ENCODE peak calls at places on chromosomes 13 and 19, in ten cellular contexts. I is left ventricle myocardium inferior, K is ovary, C is ascending aorta, R is hepatocyte, U is GM12878, S is GM23338, A is osteoblast, O is mesendoderm, X is esophagus squamous epithelium. L is an unnamed sample.
A peak's percentile ranks its signal among the peaks of the same experiment; 100 is the strongest.

GRCh38 chr13:84946144-84946543 is 853.1 kb downstream of the SLITRK6 start:
- DNase-seq in I (no peak), K (no peak), C (no peak), R (no peak), U (no peak), S (no peak), A (no peak), O (no peak), X (no peak), L (peak; percentile 1)

GRCh38 chr13:47168086-47168485 is 271.2 kb upstream of the HTR2A start:
- DNase-seq in I (no peak), K (no peak), C (no peak), R (no peak), U (no peak), S (no peak), A (peak; percentile 61), O (no peak), X (no peak), L (no peak)

GRCh38 chr19:6274756-6275155 is 5.0 kb downstream of the MLLT1 start:
- DNase-seq in I (no peak), K (no peak), C (no peak), R (no peak), U (no peak), S (no peak), A (peak; percentile 44), O (no peak), X (no peak), L (no peak)

GRCh38 chr19:6491802-6492592 is 10.1 kb downstream of the TUBB4A start:
- DNase-seq in I (no peak), K (no peak), C (no peak), R (no peak), U (no peak), S (no peak), A (peak; percentile 37), O (no peak), X (no peak), L (no peak)

GRCh38 chr19:38838208-38838985 is 6.8 kb upstream of the ECH1 start:
- DNase-seq in I (no peak), K (no peak), C (no peak), R (peak; percentile 85), U (no peak), S (no peak), A (peak; percentile 32), O (peak; percentile 45), X (no peak), L (no peak)

GRCh38 chr19:2296141-2296540 is 11.8 kb downstream of the LINGO3 start:
- DNase-seq in I (no peak), K (no peak), C (no peak), R (no peak), U (no peak), S (no peak), A (no peak), O (no peak), X (no peak), L (no peak)

GRCh38 chr19:41016488-41017071 is 25.5 kb downstream of the CYP2B6 start:
- DNase-seq in I (no peak), K (no peak), C (no peak), R (no peak), U (no peak), S (no peak), A (peak; percentile 45), O (no peak), X (no peak), L (no peak)

GRCh38 chr19:55691561-55692481 is 16.8 kb downstream of the EPN1 start:
- DNase-seq in I (peak; percentile 12), K (peak; percentile 15), C (no peak), R (no peak), U (no peak), S (no peak), A (peak; percentile 78), O (no peak), X (no peak), L (no peak)

GRCh38 chr13:36134632-36135031 is 3.5 kb upstream of the DCLK1 start:
- DNase-seq in I (no peak), K (no peak), C (no peak), R (no peak), U (no peak), S (no peak), A (no peak), O (no peak), X (no peak), L (no peak)

GRCh38 chr13:52010890-52011689 is at the start of gene ATP7B:
- DNase-seq in I (no peak), K (no peak), C (no peak), R (peak; percentile 43), U (no peak), S (peak; percentile 81), A (peak; percentile 73), O (peak; percentile 63), X (no peak), L (peak; percentile 24)

DNA sequence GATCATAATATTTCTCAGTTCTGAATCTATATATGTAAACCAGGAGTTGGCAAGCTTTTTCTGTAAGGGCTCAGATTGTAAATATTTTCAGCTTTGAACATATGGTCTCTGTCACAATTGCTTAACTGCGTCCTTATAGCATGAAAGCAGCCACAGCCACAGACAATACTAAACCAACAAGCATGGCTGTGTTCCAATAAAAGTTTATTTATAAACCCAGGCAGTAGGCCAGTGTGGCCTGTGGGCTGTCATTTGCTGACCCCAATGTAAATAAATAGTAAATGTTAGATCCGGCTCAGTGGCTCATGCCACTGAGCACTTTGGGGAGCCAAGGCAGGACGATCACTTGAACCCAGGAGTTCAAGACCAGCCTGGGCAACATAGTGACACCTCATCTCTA is 12.2 kb upstream of the MYH14 start:
- DNase-seq in I (no peak), K (no peak), C (no peak), R (no peak), U (peak; percentile 13), S (no peak), A (no peak), O (no peak), X (no peak), L (no peak)
- H3K27ac ChIP-seq in I (peak overlapping the region; percentile 63), K (no peak overlapping the region), C (no peak overlapping the region), R (peak overlapping the region; percentile 54), U (no peak overlapping the region), S (no peak overlapping the region), A (no peak overlapping the region), O (no peak overlapping the region), X (no peak overlapping the region), L (no peak overlapping the region)

DNA sequence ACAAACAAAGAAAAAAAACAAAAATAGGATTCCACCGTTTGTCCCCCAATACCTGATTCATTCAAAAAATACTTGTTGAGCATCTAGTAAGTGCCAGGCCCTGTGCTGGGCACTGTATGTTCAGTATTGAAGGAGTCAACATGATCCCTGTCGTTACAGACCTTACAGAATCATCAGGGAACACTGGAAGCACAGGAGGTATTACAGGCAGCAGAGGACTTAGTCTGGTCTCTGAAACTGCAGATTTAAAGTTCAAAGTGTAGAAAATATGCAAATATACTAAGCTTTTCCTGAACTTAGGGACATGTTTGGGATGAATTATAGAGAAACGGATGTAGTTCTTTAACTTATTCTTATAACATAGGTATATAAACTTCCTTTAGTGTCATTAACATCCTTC is 160.7 kb upstream of the RFC3 start:
- DNase-seq in I (no peak), K (no peak), C (no peak), R (no peak), U (no peak), S (no peak), A (no peak), O (no peak), X (no peak), L (no peak)
- H3K4me3 ChIP-seq in I (no peak overlapping the region), K (no peak overlapping the region), C (no peak overlapping the region), R (no peak overlapping the region), U (no peak overlapping the region), S (no peak overlapping the region), A (no peak overlapping the region), O (no peak overlapping the region), X (no peak overlapping the region), L (no peak overlapping the region)

GRCh38 chr19:48719263-48720171 is at the start of gene MAMSTR:
- DNase-seq in I (no peak), K (peak; percentile 52), C (no peak), R (no peak), U (no peak), S (peak; percentile 35), A (peak; percentile 76), O (no peak), X (no peak), L (no peak)

GRCh38 chr19:48724796-48725753 is 5.5 kb upstream of the MAMSTR start:
- DNase-seq in I (peak; percentile 52), K (peak; percentile 82), C (no peak), R (peak; percentile 73), U (no peak), S (peak; percentile 92), A (peak; percentile 97), O (peak; percentile 77), X (no peak), L (peak; percentile 98)

GRCh38 chr19:48720251-48720612 is 707 bp upstream of the MAMSTR start:
- DNase-seq in I (peak; percentile 44), K (no peak), C (no peak), R (no peak), U (no peak), S (no peak), A (no peak), O (no peak), X (no peak), L (no peak)

GRCh38 chr19:48720613-48721296 is 1.2 kb upstream of the MAMSTR start:
- DNase-seq in I (peak; percentile 98), K (peak; percentile 99), C (peak; percentile 98), R (peak; percentile 99), U (peak; percentile 90), S (peak; percentile 100), A (peak; percentile 100), O (peak; percentile 100), X (peak; percentile 83), L (peak; percentile 100)

GRCh38 chr19:48722196-48722708 is 2.7 kb upstream of the MAMSTR start:
- DNase-seq in I (no peak), K (no peak), C (no peak), R (no peak), U (no peak), S (no peak), A (peak; percentile 31), O (no peak), X (no peak), L (no peak)
- H3K4me1 ChIP-seq in I (peaks cover 90% of the 10 kb centered on the region), K (peaks cover 28% of the 10 kb centered on the region), C (peaks cover 15% of the 10 kb centered on the region), R (peaks cover 4% of the 10 kb centered on the region), U (peaks cover 4% of the 10 kb centered on the region), S (peaks cover 21% of the 10 kb centered on the region), A (peaks cover 22% of the 10 kb centered on the region), O (no peaks in the 10 kb centered on the region), X (peaks cover 23% of the 10 kb centered on the region), L (peaks cover 46% of the 10 kb centered on the region)

GRCh38 chr19:15562861-15563260 is 52.2 kb upstream of the CYP4F8 start:
- DNase-seq in I (no peak), K (no peak), C (no peak), R (no peak), U (no peak), S (no peak), A (no peak), O (no peak), X (no peak), L (peak; percentile 47)
- H3K27ac ChIP-seq in I (no peak overlapping the region), K (no peak overlapping the region), C (no peak overlapping the region), R (no peak overlapping the region), U (no peak overlapping the region), S (no peak overlapping the region), A (no peak overlapping the region), O (peak overlapping the region; percentile 19), X (no peak overlapping the region), L (peak overlapping the region; percentile 42)